ENCODE peak calls at places on chromosomes 5 and 9, in eight cellular contexts. Q is NCI-H69; J is colonic mucosa; S is stimulated activated CD4-positive, alpha-beta T cell treated with anti-CD3 and anti-CD28 coated beads, Interleukin-4, amount 100 ng/mL, for 4 hours; N is iris pigment epithelial cell; H is A172; G is sigmoid colon; P is neuronal stem cell. I is an unnamed sample.

GRCh38 chr5:168409601-168410458 is 76.4 kb upstream of the RARS1 start:
- DNase-seq in N (peak), Q (no peak), P (no peak), S (peak), G (peak), J (no peak), H (peak), I (peak)

GRCh38 chr5:54619732-54620582 is 102.4 kb downstream of the SNX18 start:
- DNase-seq in N (no peak), J (no peak), H (no peak), G (no peak), Q (peak), P (no peak), S (no peak), I (no peak)

GRCh38 chr5:140235776-140236558 is 61.0 kb downstream of the CYSTM1 start:
- DNase-seq in S (no peak), P (no peak), Q (no peak), H (no peak), G (no peak), J (no peak), N (no peak), I (no peak)

GRCh38 chr5:33827885-33828284 is 63.9 kb downstream of the ADAMTS12 start:
- DNase-seq in H (peak), Q (no peak), N (no peak), P (no peak), S (no peak), G (no peak), J (no peak), I (no peak)

GRCh38 chr9:6703898-6704639 is 53.7 kb upstream of the KDM4C start:
- DNase-seq in J (peak), S (peak), H (no peak), G (peak), Q (peak), N (peak), P (peak), I (peak)

GRCh38 chr9:75019022-75019421 is 9.1 kb downstream of the CARNMT1 start:
- DNase-seq in S (no peak), N (no peak), Q (no peak), H (no peak), P (no peak), J (no peak), G (no peak), I (no peak)

GRCh38 chr5:157164521-157164920 is 1.5 kb downstream of the GARIN3 start:
- DNase-seq in N (no peak), Q (no peak), H (no peak), S (no peak), P (no peak), G (no peak), J (no peak), I (no peak)

GRCh38 chr9:35798658-35799366 is 7.4 kb downstream of the NPR2 start:
- DNase-seq in J (no peak), P (no peak), Q (peak), N (peak), S (peak), H (peak), G (no peak), I (no peak)

GRCh38 chr5:155587458-155587857 is 573.9 kb downstream of the KIF4B start:
- DNase-seq in J (no peak), N (no peak), H (no peak), G (no peak), Q (peak), S (no peak), P (no peak), I (no peak)

GRCh38 chr5:60677831-60678664 is 21.9 kb downstream of the DEPDC1B start:
- DNase-seq in P (no peak), J (no peak), N (peak), S (no peak), H (peak), Q (peak), G (no peak), I (no peak)

GRCh38 chr5:123012321-123012720 is 24.2 kb downstream of the PPIC start:
- DNase-seq in G (no peak), S (no peak), N (no peak), H (no peak), P (no peak), Q (no peak), J (no peak), I (no peak)

GRCh38 chr9:5949103-5949699 is 58.5 kb downstream of the MLANA start:
- DNase-seq in P (no peak), J (no peak), Q (no peak), G (no peak), H (peak), S (no peak), N (peak), I (no peak)

GRCh38 chr9:95003694-95004451 is 277.4 kb downstream of the AOPEP start:
- DNase-seq in G (peak), Q (peak), S (peak), H (peak), J (peak), P (no peak), N (peak), I (no peak)

GRCh38 chr9:137485343-137486140 is 26.4 kb upstream of the NSMF start:
- DNase-seq in Q (peak), G (no peak), J (no peak), N (no peak), P (no peak), H (no peak), S (no peak), I (peak)

GRCh38 chr5:143063175-143063970 is 293.2 kb downstream of the ARHGAP26 start:
- DNase-seq in P (no peak), S (no peak), Q (no peak), J (no peak), G (peak), H (no peak), N (no peak), I (no peak)

GRCh38 chr5:130528474-130528873 is 624.2 kb downstream of the CHSY3 start:
- DNase-seq in Q (no peak), G (no peak), N (peak), J (no peak), H (peak), S (no peak), P (no peak), I (no peak)

GRCh38 chr9:135997070-135998012 is 36.2 kb upstream of the UBAC1 start:
- DNase-seq in Q (no peak), P (no peak), J (no peak), H (no peak), N (no peak), G (no peak), S (no peak), I (no peak)

GRCh38 chr9:68747043-68747533 is 42.0 kb downstream of the PIP5K1B start:
- DNase-seq in S (no peak), P (no peak), Q (no peak), H (no peak), G (no peak), J (no peak), N (no peak), I (no peak)

GRCh38 chr9:114621975-114622609 is 11.0 kb downstream of the TMEM268 start:
- DNase-seq in P (no peak), H (peak), G (no peak), S (no peak), N (peak), Q (no peak), J (no peak), I (no peak)

GRCh38 chr5:56415356-56415765 is 182.2 kb upstream of the ANKRD55 start:
- DNase-seq in S (no peak), H (peak), P (no peak), G (peak), J (peak), Q (no peak), N (peak), I (peak)

GRCh38 chr5:102049517-102049916 is 246.6 kb downstream of the SLCO4C1 start:
- DNase-seq in J (no peak), S (no peak), P (no peak), G (no peak), Q (peak), N (no peak), H (peak), I (no peak)

GRCh38 chr9:85514256-85514655 is 227.5 kb downstream of the AGTPBP1 start:
- DNase-seq in H (no peak), N (no peak), G (no peak), S (no peak), Q (no peak), P (no peak), J (no peak), I (no peak)

GRCh38 chr9:76787677-76788076 is 23.4 kb downstream of the PCA3 start:
- DNase-seq in Q (no peak), G (no peak), P (no peak), H (no peak), S (no peak), N (no peak), J (no peak), I (no peak)

GRCh38 chr5:81171769-81172168 is 61.4 kb upstream of the CKMT2 start:
- DNase-seq in H (peak), P (no peak), N (no peak), S (no peak), G (no peak), J (peak), Q (peak), I (no peak)

GRCh38 chr9:121503443-121503842 is 3.8 kb upstream of the GGTA1 start:
- DNase-seq in Q (no peak), G (no peak), S (no peak), P (no peak), H (no peak), J (no peak), N (no peak), I (no peak)

GRCh38 chr5:96033116-96033515 is 71.5 kb upstream of the ELL2 start:
- DNase-seq in H (peak), Q (no peak), P (no peak), J (no peak), S (no peak), G (no peak), N (no peak), I (no peak)

GRCh38 chr9:112970939-112971338 is 41.1 kb downstream of the ZNF883 start:
- DNase-seq in H (peak), G (no peak), P (no peak), N (peak), Q (peak), J (no peak), S (no peak), I (no peak)

I was measured in spleen.